ENCODE peak calls at places on chromosomes 7 and 10, in seven cellular contexts. R is right lobe of liver; H is activated T-cell treated with anti-CD3 and anti-CD28 coated beads, Interleukin-2, amount 50 U/mL, for 4 hours; X is lower lobe of right lung; D is activated B cell treated with CpG ODN at 0.5 μM for 24 hours; N is upper lobe of right lung; M is left lung. I is an unnamed sample.

GRCh38 chr10:114931072-114931679 is 6.8 kb upstream of the TRUB1 start:
- ATAC-seq in R (peak; percentile 50), H (no peak), X (no peak), D (no peak), N (no peak), M (no peak), I (no peak)

GRCh38 chr7:7820939-7821338 is 102.5 kb upstream of the RPA3 start:
- ATAC-seq in R (no peak), H (no peak), X (no peak), D (peak; percentile 45), N (no peak), M (no peak), I (no peak)

GRCh38 chr7:159157714-159158113 is 13.0 kb upstream of the VIPR2 start:
- ATAC-seq in R (no peak), H (no peak), X (no peak), D (no peak), N (no peak), M (no peak), I (no peak)

GRCh38 chr7:5671053-5671452 is 110.4 kb downstream of the RNF216 start:
- ATAC-seq in R (peak; percentile 7), H (no peak), X (no peak), D (no peak), N (no peak), M (peak; percentile 34), I (no peak)

GRCh38 chr10:62811159-62811875 is 4.8 kb downstream of the EGR2 start:
- ATAC-seq in R (no peak), H (peak; percentile 65), X (no peak), D (peak; percentile 11), N (no peak), M (no peak), I (peak; percentile 75)

GRCh38 chr10:126969310-126969709 is 64.1 kb downstream of the DOCK1 start:
- ATAC-seq in R (peak; percentile 26), H (no peak), X (no peak), D (no peak), N (no peak), M (no peak), I (no peak)

GRCh38 chr10:80268266-80268665 is 21.2 kb downstream of the MAT1A start:
- ATAC-seq in R (no peak), H (no peak), X (no peak), D (no peak), N (no peak), M (no peak), I (no peak)

GRCh38 chr10:125208854-125209545 is 48.6 kb upstream of the CTBP2 start:
- ATAC-seq in R (no peak), H (no peak), X (no peak), D (no peak), N (peak; percentile 8), M (no peak), I (no peak)

GRCh38 chr7:79837915-79838314 is 296.7 kb upstream of the GNAI1 start:
- ATAC-seq in R (no peak), H (no peak), X (no peak), D (no peak), N (no peak), M (no peak), I (no peak)

GRCh38 chr7:90708841-90709317 is 112.8 kb downstream of the CDK14 start:
- ATAC-seq in R (peak; percentile 81), H (no peak), X (peak; percentile 51), D (peak; percentile 40), N (peak; percentile 65), M (no peak), I (no peak)

GRCh38 chr7:114084381-114085312 is 165.8 kb upstream of the PPP1R3A start:
- ATAC-seq in R (peak; percentile 17), H (no peak), X (peak; percentile 52), D (no peak), N (peak; percentile 34), M (peak; percentile 16), I (peak; percentile 22)

GRCh38 chr7:126780993-126781392 is 471.7 kb downstream of the GRM8 start:
- ATAC-seq in R (no peak), H (no peak), X (no peak), D (no peak), N (no peak), M (no peak), I (no peak)

GRCh38 chr10:15122477-15123030 is 25.4 kb downstream of the RPP38 start:
- ATAC-seq in R (no peak), H (peak; percentile 80), X (no peak), D (no peak), N (no peak), M (no peak), I (peak; percentile 68)

GRCh38 chr7:100352984-100353684 is 4.8 kb upstream of the PILRB start:
- ATAC-seq in R (no peak), H (peak; percentile 10), X (peak; percentile 3), D (no peak), N (no peak), M (no peak), I (peak; percentile 4)

GRCh38 chr10:69250041-69250440 is 28.3 kb upstream of the HK1 start:
- ATAC-seq in R (no peak), H (no peak), X (no peak), D (no peak), N (no peak), M (no peak), I (no peak)

GRCh38 chr7:118858651-118859149 is 634.2 kb downstream of the ANKRD7 start:
- ATAC-seq in R (peak; percentile 63), H (no peak), X (peak; percentile 49), D (no peak), N (peak; percentile 20), M (peak; percentile 47), I (no peak)

GRCh38 chr7:50449501-50449880 is 659 bp downstream of the FIGNL1 start:
- ATAC-seq in R (no peak), H (peak; percentile 3), X (no peak), D (no peak), N (no peak), M (no peak), I (no peak)

GRCh38 chr7:106552645-106553445 is 108.1 kb downstream of the CCDC71L start:
- ATAC-seq in R (peak; percentile 62), H (no peak), X (peak; percentile 79), D (peak; percentile 92), N (peak; percentile 93), M (peak; percentile 69), I (no peak)

GRCh38 chr7:98078197-98078870 is 28.3 kb upstream of the LMTK2 start:
- ATAC-seq in R (no peak), H (no peak), X (no peak), D (no peak), N (no peak), M (no peak), I (no peak)

GRCh38 chr7:18573410-18574234 is 78.1 kb downstream of the HDAC9 start:
- ATAC-seq in R (no peak), H (no peak), X (peak; percentile 19), D (peak; percentile 83), N (peak; percentile 10), M (no peak), I (no peak)

I was measured in activated T-helper 17 cell treated with anti-CD3 and anti-CD28 coated beads, Interleukin-2, amount 50 U/mL, for 72 hours.